ENCODE peak calls at places on chromosomes 16 and 17, in seven cellular contexts. V is tibial nerve, D is ovary, X is heart right ventricle, A is colonic mucosa, B is H7, U is breast epithelium. K is an unnamed sample.

GRCh38 chr16:31253642-31254045 is 6.1 kb upstream of the ITGAM start:
- DNase-seq in V (peak; percentile 28), D (no peak), X (no peak), A (no peak), B (no peak), U (no peak), K (peak; percentile 66)

GRCh38 chr17:41868568-41868967 is 3.3 kb upstream of the KLHL11 start:
- DNase-seq in V (no peak), D (no peak), X (no peak), A (no peak), B (no peak), U (no peak), K (no peak)

GRCh38 chr16:58843675-58844074 is 109.6 kb upstream of the GOT2 start:
- DNase-seq in V (no peak), D (no peak), X (no peak), A (no peak), B (peak; percentile 49), U (no peak), K (no peak)

GRCh38 chr16:25256821-25257503 is 683 bp downstream of the ZKSCAN2 start:
- DNase-seq in V (no peak), D (no peak), X (no peak), A (peak; percentile 24), B (peak; percentile 44), U (no peak), K (no peak)

GRCh38 chr17:17499402-17500145 is 3.4 kb upstream of the RASD1 start:
- DNase-seq in V (no peak), D (peak; percentile 30), X (no peak), A (no peak), B (peak; percentile 30), U (no peak), K (no peak)

GRCh38 chr17:3828151-3828851 is 17.7 kb downstream of the NCBP3 start:
- DNase-seq in V (no peak), D (no peak), X (no peak), A (no peak), B (no peak), U (no peak), K (no peak)

GRCh38 chr17:55453836-55454557 is 32.4 kb upstream of the MMD start:
- DNase-seq in V (no peak), D (no peak), X (no peak), A (no peak), B (no peak), U (no peak), K (no peak)

GRCh38 chr16:57601801-57602478 is 26.5 kb upstream of the ADGRG1 start:
- DNase-seq in V (no peak), D (no peak), X (no peak), A (no peak), B (no peak), U (no peak), K (no peak)

DNA sequence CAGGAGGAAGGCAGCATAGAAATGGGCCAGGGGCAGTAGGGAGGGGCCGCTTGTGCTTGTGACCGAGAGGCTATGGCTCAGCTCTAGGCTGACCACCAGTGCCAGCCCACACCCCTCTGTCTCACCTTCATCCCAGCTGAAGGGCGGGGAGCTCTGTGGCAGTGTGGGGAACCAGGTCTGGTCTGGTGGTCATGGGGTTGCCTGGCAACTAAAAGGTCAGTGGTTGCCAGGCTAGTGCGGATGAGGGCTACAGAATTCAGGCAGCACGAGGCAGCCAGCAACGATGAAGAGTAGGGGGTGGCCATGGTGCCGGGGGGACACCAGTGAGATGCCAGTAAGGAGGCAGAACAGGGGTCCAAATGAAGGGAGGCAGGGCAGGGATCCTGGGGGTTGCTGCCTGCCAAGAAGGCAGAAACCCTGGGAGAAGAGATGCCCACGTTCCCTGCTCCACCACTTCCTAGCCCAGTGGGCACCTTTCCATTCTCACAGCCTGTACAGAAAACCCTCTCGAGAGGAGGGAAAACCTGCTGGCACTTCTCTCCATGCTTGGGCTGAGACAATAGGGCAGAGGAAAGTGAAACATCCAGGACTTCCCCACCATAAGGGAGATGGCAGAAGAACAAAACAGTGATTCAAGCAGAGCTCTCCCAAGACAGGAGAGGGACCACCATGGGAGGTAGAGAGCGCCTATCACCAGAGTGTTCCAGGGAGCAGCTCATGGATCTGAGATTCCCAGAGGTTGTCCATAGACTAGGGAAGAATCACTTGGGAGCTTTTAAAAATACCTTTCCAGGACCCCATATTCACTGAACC is 39.7 kb downstream of the SRCIN1 start:
- DNase-seq in V (no peak), D (no peak), X (no peak), A (no peak), B (no peak), U (no peak), K (no peak)
- H3K27me3 ChIP-seq in V (no peaks in the 10 kb centered on the region), D (peaks cover 3% of the 10 kb centered on the region), X (peaks cover 99% of the 10 kb centered on the region), A (peaks cover 33% of the 10 kb centered on the region), B (peaks cover 97% of the 10 kb centered on the region), U (peaks cover 8% of the 10 kb centered on the region), K (no peaks in the 10 kb centered on the region)

GRCh38 chr16:86199182-86199581 is 300.2 kb downstream of the IRF8 start:
- DNase-seq in V (no peak), D (no peak), X (no peak), A (no peak), B (no peak), U (no peak), K (no peak)
- H3K27me3 ChIP-seq in V (no peaks in the 10 kb centered on the region), D (no peaks in the 10 kb centered on the region), X (peaks cover 72% of the 10 kb centered on the region), A (peaks cover 5% of the 10 kb centered on the region), B (no peaks in the 10 kb centered on the region), U (no peaks in the 10 kb centered on the region), K (no peaks in the 10 kb centered on the region)

DNA sequence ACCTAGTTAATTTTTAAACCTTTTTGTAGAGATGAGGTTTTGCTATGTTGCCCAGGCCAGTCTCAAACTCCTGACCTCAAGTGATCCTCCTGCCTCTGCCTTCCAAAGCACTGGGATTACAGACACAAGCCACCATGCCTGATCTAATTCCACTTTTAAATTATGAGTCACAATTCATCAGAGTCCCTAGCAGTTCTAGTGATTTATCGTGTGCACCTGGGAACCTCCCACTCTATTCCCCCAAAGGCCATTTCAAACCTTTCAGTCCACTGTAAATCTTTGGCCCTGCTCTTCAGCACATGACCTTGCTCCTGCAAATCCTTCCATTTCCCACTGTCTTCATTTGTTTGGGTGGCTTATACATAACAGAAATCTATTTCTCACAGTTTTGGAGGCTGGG is 72.9 kb downstream of the HS3ST2 start:
- DNase-seq in V (no peak), D (no peak), X (no peak), A (no peak), B (no peak), U (no peak), K (no peak)
- H3K27me3 ChIP-seq in V (no peaks in the 10 kb centered on the region), D (no peaks in the 10 kb centered on the region), X (no peaks in the 10 kb centered on the region), A (no peaks in the 10 kb centered on the region), B (no peaks in the 10 kb centered on the region), U (no peaks in the 10 kb centered on the region), K (no peaks in the 10 kb centered on the region)

GRCh38 chr16:3175157-3176153 is 12.5 kb upstream of the OR1F1 start:
- DNase-seq in V (no peak), D (no peak), X (no peak), A (no peak), B (peak; percentile 82), U (no peak), K (no peak)

GRCh38 chr16:3171181-3171854 is 16.7 kb upstream of the OR1F1 start:
- DNase-seq in V (no peak), D (no peak), X (no peak), A (no peak), B (peak; percentile 91), U (no peak), K (no peak)

GRCh38 chr16:3171855-3172593 is 16.0 kb upstream of the OR1F1 start:
- DNase-seq in V (no peak), D (no peak), X (no peak), A (no peak), B (peak; percentile 79), U (no peak), K (no peak)

GRCh38 chr16:3173892-3174617 is 13.9 kb upstream of the OR1F1 start:
- DNase-seq in V (no peak), D (no peak), X (no peak), A (no peak), B (peak; percentile 92), U (no peak), K (no peak)

DNA sequence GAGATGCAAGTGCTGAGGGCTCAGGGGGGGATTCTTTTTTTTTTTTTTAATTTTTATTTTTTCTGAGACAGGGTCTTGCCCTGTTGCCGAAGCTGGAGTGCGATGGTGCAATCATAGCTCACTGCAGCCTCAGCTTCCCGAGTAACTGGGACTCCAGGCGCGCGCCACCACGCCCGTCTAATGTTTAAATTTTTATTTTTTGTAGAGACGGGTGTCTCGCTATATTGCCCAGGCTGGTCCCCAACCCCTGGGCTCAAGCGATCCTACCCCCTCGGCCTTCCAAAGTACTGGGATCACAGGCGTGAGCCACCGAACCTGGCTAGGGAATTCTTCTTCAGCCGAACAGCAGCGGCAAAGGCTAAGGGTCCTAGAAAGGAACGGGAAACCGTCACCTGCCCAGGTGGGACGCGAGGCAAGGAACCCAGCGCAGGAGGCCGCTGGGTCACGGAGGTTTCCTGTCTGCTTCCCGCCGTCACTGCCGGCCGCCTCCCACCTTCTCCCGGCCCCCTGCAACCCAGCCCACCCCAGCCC is 13.3 kb upstream of the OR1F1 start:
- DNase-seq in V (no peak), D (no peak), X (no peak), A (no peak), B (no peak), U (no peak), K (no peak)
- H3K27me3 ChIP-seq in V (peaks cover 6% of the 10 kb centered on the region), D (peaks cover 12% of the 10 kb centered on the region), X (peaks cover 100% of the 10 kb centered on the region), A (peaks cover 77% of the 10 kb centered on the region), B (peaks cover 26% of the 10 kb centered on the region), U (peaks cover 6% of the 10 kb centered on the region), K (no peaks in the 10 kb centered on the region)

GRCh38 chr17:61462734-61463067 is 10.5 kb downstream of the TBX4 start:
- DNase-seq in V (no peak), D (peak; percentile 15), X (no peak), A (no peak), B (no peak), U (no peak), K (no peak)

GRCh38 chr17:61464121-61464905 is 12.1 kb downstream of the TBX4 start:
- DNase-seq in V (no peak), D (peak; percentile 17), X (no peak), A (no peak), B (no peak), U (no peak), K (no peak)

GRCh38 chr17:61461586-61461966 is 9.4 kb downstream of the TBX4 start:
- DNase-seq in V (no peak), D (no peak), X (no peak), A (peak; percentile 50), B (peak; percentile 69), U (no peak), K (no peak)

GRCh38 chr17:61461967-61462733 is 9.9 kb downstream of the TBX4 start:
- DNase-seq in V (no peak), D (peak; percentile 15), X (no peak), A (no peak), B (peak; percentile 77), U (no peak), K (no peak)

GRCh38 chr17:61463068-61463980 is 11.1 kb downstream of the TBX4 start:
- DNase-seq in V (no peak), D (peak; percentile 17), X (no peak), A (no peak), B (peak; percentile 80), U (no peak), K (no peak)
- H3K27me3 ChIP-seq in V (no peaks in the 10 kb centered on the region), D (no peaks in the 10 kb centered on the region), X (peaks cover 64% of the 10 kb centered on the region), A (peaks cover 27% of the 10 kb centered on the region), B (peaks cover 90% of the 10 kb centered on the region), U (no peaks in the 10 kb centered on the region), K (peaks cover 3% of the 10 kb centered on the region)

GRCh38 chr17:48526986-48527741 is 3.6 kb downstream of the HOXB1 start:
- DNase-seq in V (no peak), D (no peak), X (peak; percentile 18), A (no peak), B (peak; percentile 91), U (no peak), K (no peak)
- H3K27me3 ChIP-seq in V (no peaks in the 10 kb centered on the region), D (no peaks in the 10 kb centered on the region), X (peaks cover 92% of the 10 kb centered on the region), A (peaks cover 2% of the 10 kb centered on the region), B (peaks cover 89% of the 10 kb centered on the region), U (no peaks in the 10 kb centered on the region), K (no peaks in the 10 kb centered on the region)

K was measured in lung.